ENCODE peak calls at places on chromosomes 13 and 19, in four cellular contexts. X is PC-9, I is IMR-90, S is keratinocyte. K is an unnamed sample.

GRCh38 chr19:35015576-35016351 is 14.5 kb upstream of the SCN1B start:
- DNase-seq in X (no peak), I (peak), S (no peak), K (no peak)

GRCh38 chr19:10074153-10074552 is 12.0 kb upstream of the SHFL start:
- DNase-seq in X (no peak), I (peak), S (no peak), K (peak)

GRCh38 chr13:41547253-41548000 is 90.1 kb downstream of the RGCC start:
- DNase-seq in X (no peak), I (no peak), S (no peak), K (no peak)

GRCh38 chr13:66803759-66804456 is 426.2 kb downstream of the PCDH9 start:
- DNase-seq in X (no peak), I (peak), S (no peak), K (no peak)

GRCh38 chr13:100051070-100051469 is 37.8 kb upstream of the PCCA start:
- DNase-seq in X (no peak), I (no peak), S (no peak), K (no peak)

GRCh38 chr19:11324079-11324661 is 15.3 kb downstream of the RAB3D start:
- DNase-seq in X (peak), I (peak), S (no peak), K (peak)

GRCh38 chr19:58406818-58407657 is 1.4 kb upstream of the ZNF584 start:
- DNase-seq in X (no peak), I (no peak), S (no peak), K (peak)

GRCh38 chr19:7159105-7159933 is 89.8 kb downstream of the ZNF557 start:
- DNase-seq in X (no peak), I (peak), S (no peak), K (no peak)

GRCh38 chr19:33403973-33404304 is 30.4 kb downstream of the CEBPG start:
- DNase-seq in X (no peak), I (no peak), S (no peak), K (no peak)

GRCh38 chr13:101624981-101625380 is 172.5 kb downstream of the ITGBL1 start:
- DNase-seq in X (no peak), I (no peak), S (no peak), K (no peak)

GRCh38 chr19:17931532-17932191 is 1.2 kb upstream of the CCDC124 start:
- DNase-seq in X (no peak), I (no peak), S (no peak), K (no peak)

GRCh38 chr13:91307887-91308286 is 39.6 kb upstream of the MIR17HG start:
- DNase-seq in X (no peak), I (no peak), S (no peak), K (no peak)

GRCh38 chr19:10660346-10660745 is 6.2 kb downstream of the ILF3 start:
- DNase-seq in X (no peak), I (no peak), S (no peak), K (no peak)

GRCh38 chr13:48656621-48657020 is 2.9 kb downstream of the CYSLTR2 start:
- DNase-seq in X (no peak), I (no peak), S (no peak), K (no peak)

GRCh38 chr13:57631607-57632275 is at the start of gene PCDH17:
- DNase-seq in X (no peak), I (no peak), S (no peak), K (no peak)

GRCh38 chr19:46726551-46726950 is 9.6 kb upstream of the PRKD2 start:
- DNase-seq in X (no peak), I (no peak), S (no peak), K (no peak)

GRCh38 chr19:51480590-51480989 is 2.3 kb downstream of the CEACAM18 start:
- DNase-seq in X (no peak), I (no peak), S (no peak), K (no peak)

GRCh38 chr19:51784922-51785690 is 9.9 kb upstream of the FPR3 start:
- DNase-seq in X (no peak), I (no peak), S (peak), K (peak)

GRCh38 chr19:53873451-53874383 is 6.0 kb downstream of the MYADM start:
- DNase-seq in X (no peak), I (no peak), S (no peak), K (no peak)

GRCh38 chr13:48595330-48596127 is 58.2 kb upstream of the CYSLTR2 start:
- DNase-seq in X (peak), I (peak), S (no peak), K (peak)

GRCh38 chr19:1424182-1424955 is 13.8 kb upstream of the RPS15 start:
- DNase-seq in X (no peak), I (no peak), S (no peak), K (no peak)

GRCh38 chr19:48680436-48681126 is 7.8 kb upstream of the NTN5 start:
- DNase-seq in X (no peak), I (no peak), S (no peak), K (no peak)

GRCh38 chr19:14544977-14545715 is 15.8 kb downstream of the TECR start:
- DNase-seq in X (no peak), I (no peak), S (no peak), K (no peak)

GRCh38 chr13:79724348-79725103 is 243.6 kb downstream of the NDFIP2 start:
- DNase-seq in X (peak), I (no peak), S (no peak), K (no peak)

GRCh38 chr13:85503797-85504196 is 295.4 kb downstream of the SLITRK6 start:
- DNase-seq in X (no peak), I (peak), S (no peak), K (no peak)

GRCh38 chr19:48175578-48175977 is 5.1 kb downstream of the ZSWIM9 start:
- DNase-seq in X (no peak), I (no peak), S (no peak), K (no peak)

GRCh38 chr13:109363431-109363830 is 423.0 kb downstream of the IRS2 start:
- DNase-seq in X (no peak), I (no peak), S (no peak), K (no peak)

GRCh38 chr19:4360641-4361151 is 17.3 kb downstream of the MPND start:
- DNase-seq in X (no peak), I (no peak), S (no peak), K (no peak)

GRCh38 chr19:22052644-22053013 is 345 bp downstream of the ZNF257 start:
- DNase-seq in X (no peak), I (no peak), S (no peak), K (peak)

GRCh38 chr19:57708641-57709354 is at the start of gene ZNF154:
- DNase-seq in X (no peak), I (peak), S (no peak), K (no peak)

GRCh38 chr13:100356889-100357288 is 231.7 kb downstream of the GGACT start:
- DNase-seq in X (no peak), I (peak), S (no peak), K (no peak)

GRCh38 chr13:100588350-100589177 is at the start of gene GGACT:
- DNase-seq in X (peak), I (peak), S (no peak), K (peak)

GRCh38 chr19:34962945-34963530 is 991 bp downstream of the ZNF792 start:
- DNase-seq in X (no peak), I (peak), S (no peak), K (no peak)

GRCh38 chr19:21127001-21127400 is 14.8 kb upstream of the ZNF431 start:
- DNase-seq in X (no peak), I (no peak), S (no peak), K (no peak)

GRCh38 chr13:30864352-30865130 is 41.5 kb upstream of the MEDAG start:
- DNase-seq in X (no peak), I (peak), S (no peak), K (no peak)

GRCh38 chr13:97133955-97134354 is 88.2 kb upstream of the MBNL2 start:
- DNase-seq in X (peak), I (no peak), S (no peak), K (no peak)

GRCh38 chr19:40777795-40778044 is 327 bp upstream of the RAB4B start:
- DNase-seq in X (no peak), I (no peak), S (no peak), K (no peak)
- H2AFZ ChIP-seq in X (peak), I (peak), S (peak), K (no peak)

GRCh38 chr19:38289955-38290354 is 14.1 kb upstream of the C19orf33 start:
- DNase-seq in X (no peak), I (no peak), S (no peak), K (no peak)
- H2AFZ ChIP-seq in X (no peak), I (peak), S (no peak), K (no peak)

GRCh38 chr13:50598338-50598737 is 245.2 kb downstream of the DLEU7 start:
- DNase-seq in X (no peak), I (no peak), S (no peak), K (peak)

GRCh38 chr13:50599927-50600326 is 243.6 kb downstream of the DLEU7 start:
- DNase-seq in X (no peak), I (no peak), S (no peak), K (no peak)

GRCh38 chr13:50596776-50597203 is 246.7 kb downstream of the DLEU7 start:
- DNase-seq in X (no peak), I (no peak), S (no peak), K (peak)

GRCh38 chr13:50596103-50596502 is 247.4 kb downstream of the DLEU7 start:
- DNase-seq in X (no peak), I (no peak), S (no peak), K (peak)

DNA sequence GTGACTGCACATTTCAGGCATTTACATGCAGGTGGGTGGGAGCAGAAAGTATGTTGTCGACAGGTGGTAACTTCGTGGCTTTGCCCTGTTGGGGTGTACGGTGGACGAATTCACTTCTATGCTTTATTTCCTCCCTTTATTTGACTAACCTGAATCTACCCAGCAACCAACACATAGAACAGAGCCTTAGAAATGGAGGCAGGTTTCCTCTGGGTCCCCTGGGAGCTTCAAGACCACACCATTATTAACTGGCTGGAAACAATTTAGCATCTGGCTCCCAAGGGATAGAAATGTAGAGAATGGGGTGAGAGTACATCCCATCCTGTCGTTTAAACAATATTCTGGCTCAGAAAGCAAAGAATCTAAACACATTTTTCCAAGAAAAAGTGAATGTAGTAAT is 244.4 kb downstream of the DLEU7 start:
- DNase-seq in X (no peak), I (no peak), S (no peak), K (peak)
- H2AFZ ChIP-seq in X (no peak), I (no peak), S (no peak), K (peak)

GRCh38 chr13:22451345-22451744 is 729.4 kb upstream of the SGCG start:
- DNase-seq in X (no peak), I (no peak), S (no peak), K (no peak)
- H2AFZ ChIP-seq in X (no peak), I (no peak), S (no peak), K (no peak)

GRCh38 chr13:76730220-76730619 is 156.0 kb downstream of the KCTD12 start:
- DNase-seq in X (no peak), I (no peak), S (no peak), K (no peak)
- H2AFZ ChIP-seq in X (no peak), I (no peak), S (no peak), K (no peak)

GRCh38 chr13:32791545-32792172 is 205.4 kb downstream of the PDS5B start:
- DNase-seq in X (no peak), I (peak), S (no peak), K (peak)
- H2AFZ ChIP-seq in X (no peak), I (no peak), S (no peak), K (no peak)

DNA sequence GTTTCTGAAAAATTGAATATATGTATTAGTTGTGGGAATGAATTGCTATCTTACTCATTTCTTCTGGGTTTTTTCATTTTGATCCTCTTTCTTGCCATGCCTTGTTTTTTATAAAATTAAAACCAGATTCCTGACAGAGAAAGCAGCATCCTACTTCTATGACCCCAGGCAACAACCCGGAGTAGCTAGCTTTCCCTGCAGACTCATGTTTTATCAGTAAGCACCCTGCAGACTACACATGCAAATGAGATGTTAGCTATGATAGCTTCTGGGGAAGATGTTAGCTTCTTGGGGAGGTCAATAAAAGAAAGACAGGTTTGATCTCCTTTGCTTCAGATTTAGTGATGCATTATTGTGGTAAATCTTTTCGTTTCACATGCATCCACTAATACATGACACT is 1598.6 kb downstream of the SLITRK5 start:
- DNase-seq in X (no peak), I (no peak), S (no peak), K (no peak)
- H2AFZ ChIP-seq in X (no peak), I (no peak), S (no peak), K (no peak)

DNA sequence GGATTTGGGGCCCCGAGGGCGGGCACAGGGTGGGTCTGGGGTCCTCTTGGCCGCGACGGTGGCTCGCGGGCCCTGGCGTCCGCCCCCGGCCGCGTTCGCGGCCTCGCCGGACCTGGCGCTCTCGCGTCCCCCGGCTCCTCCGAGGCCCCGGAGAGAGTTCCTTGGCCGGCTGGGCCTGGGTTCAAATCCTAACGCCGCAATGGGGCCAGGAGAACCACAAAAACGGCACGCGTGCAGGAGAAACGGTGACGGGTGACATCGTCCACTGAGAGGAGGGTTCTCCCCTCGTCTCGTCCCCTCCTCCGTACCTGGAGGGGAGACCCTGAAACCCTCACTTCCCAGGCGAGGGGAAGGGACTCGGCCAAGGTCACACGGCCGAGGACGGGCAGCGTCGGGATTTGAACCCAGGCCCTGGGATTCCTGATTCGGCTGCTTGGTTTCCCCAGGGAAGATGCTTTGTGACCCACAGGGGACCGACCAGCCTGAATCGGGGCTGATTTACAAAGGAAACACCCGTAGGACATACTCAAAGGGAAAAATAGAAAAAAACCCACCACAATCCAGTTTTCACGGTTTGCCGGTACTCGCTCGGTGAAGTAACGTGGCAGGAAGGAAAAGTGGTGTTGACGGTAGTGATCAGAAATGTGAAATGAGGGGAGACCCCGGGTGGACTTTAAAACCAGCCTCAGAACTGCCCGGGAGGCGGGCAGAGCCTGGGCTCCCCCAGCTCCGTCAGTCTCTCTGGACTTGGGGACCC is 692 bp downstream of the SAFB start:
- DNase-seq in X (peak), I (no peak), S (no peak), K (peak)
- H2AFZ ChIP-seq in X (peak), I (peak), S (peak), K (peak)

GRCh38 chr13:46795321-46795720 is 1.6 kb downstream of the ESD start:
- DNase-seq in X (no peak), I (no peak), S (no peak), K (no peak)
- H2AFZ ChIP-seq in X (no peak), I (no peak), S (no peak), K (no peak)

K was measured in OCI-LY7.